ENCODE peak calls at places on chromosomes 3 and 15, in seven cellular contexts. One of them, this sample, is unnamed.

GRCh38 chr3:58001979-58002378 is 6.2 kb upstream of the FLNB start:
- DNase-seq in lower lobe of right lung: no peak
- DNase-seq in OCI-LY7: no peak
- DNase-seq in dorsolateral prefrontal cortex: no peak
- DNase-seq in transverse colon: no peak
- DNase-seq in IMR-90: no peak
- DNase-seq in GM23338: no peak
- DNase-seq in this sample: no peak

GRCh38 chr15:93253656-93254055 is 164.6 kb upstream of the RGMA start:
- DNase-seq in lower lobe of right lung: no peak
- DNase-seq in OCI-LY7: no peak
- DNase-seq in dorsolateral prefrontal cortex: no peak
- DNase-seq in transverse colon: no peak
- DNase-seq in IMR-90: no peak
- DNase-seq in GM23338: no peak
- DNase-seq in this sample: no peak

GRCh38 chr3:127473244-127474024 is 117.1 kb downstream of the TPRA1 start:
- DNase-seq in lower lobe of right lung: peak; percentile 46
- DNase-seq in OCI-LY7: peak; percentile 20
- DNase-seq in dorsolateral prefrontal cortex: no peak
- DNase-seq in transverse colon: no peak
- DNase-seq in IMR-90: no peak
- DNase-seq in GM23338: peak; percentile 90
- DNase-seq in this sample: peak; percentile 36

GRCh38 chr15:47717036-47717611 is at the start of gene SEMA6D:
- DNase-seq in lower lobe of right lung: peak; percentile 55
- DNase-seq in OCI-LY7: no peak
- DNase-seq in dorsolateral prefrontal cortex: peak; percentile 82
- DNase-seq in transverse colon: peak; percentile 72
- DNase-seq in IMR-90: peak; percentile 85
- DNase-seq in GM23338: peak; percentile 87
- DNase-seq in this sample: peak; percentile 88

GRCh38 chr3:54003136-54003535 is 111.5 kb upstream of the SELENOK start:
- DNase-seq in lower lobe of right lung: no peak
- DNase-seq in OCI-LY7: no peak
- DNase-seq in dorsolateral prefrontal cortex: no peak
- DNase-seq in transverse colon: no peak
- DNase-seq in IMR-90: no peak
- DNase-seq in GM23338: no peak
- DNase-seq in this sample: no peak

GRCh38 chr3:158737987-158738615 is 5.8 kb upstream of the RARRES1 start:
- DNase-seq in lower lobe of right lung: no peak
- DNase-seq in OCI-LY7: no peak
- DNase-seq in dorsolateral prefrontal cortex: no peak
- DNase-seq in transverse colon: no peak
- DNase-seq in IMR-90: peak; percentile 91
- DNase-seq in GM23338: no peak
- DNase-seq in this sample: no peak

GRCh38 chr15:39213385-39213840 is 367.5 kb upstream of the THBS1 start:
- DNase-seq in lower lobe of right lung: peak; percentile 57
- DNase-seq in OCI-LY7: no peak
- DNase-seq in dorsolateral prefrontal cortex: no peak
- DNase-seq in transverse colon: no peak
- DNase-seq in IMR-90: peak; percentile 99
- DNase-seq in GM23338: peak; percentile 97
- DNase-seq in this sample: no peak

GRCh38 chr3:28916713-28917499 is 364.0 kb upstream of the RBMS3 start:
- DNase-seq in lower lobe of right lung: peak; percentile 42
- DNase-seq in OCI-LY7: peak; percentile 2
- DNase-seq in dorsolateral prefrontal cortex: peak; percentile 11
- DNase-seq in transverse colon: peak; percentile 33
- DNase-seq in IMR-90: peak; percentile 65
- DNase-seq in GM23338: peak; percentile 76
- DNase-seq in this sample: peak; percentile 52

GRCh38 chr3:148062590-148062989 is 635.1 kb upstream of the AGTR1 start:
- DNase-seq in lower lobe of right lung: no peak
- DNase-seq in OCI-LY7: no peak
- DNase-seq in dorsolateral prefrontal cortex: no peak
- DNase-seq in transverse colon: no peak
- DNase-seq in IMR-90: no peak
- DNase-seq in GM23338: no peak
- DNase-seq in this sample: no peak

DNA sequence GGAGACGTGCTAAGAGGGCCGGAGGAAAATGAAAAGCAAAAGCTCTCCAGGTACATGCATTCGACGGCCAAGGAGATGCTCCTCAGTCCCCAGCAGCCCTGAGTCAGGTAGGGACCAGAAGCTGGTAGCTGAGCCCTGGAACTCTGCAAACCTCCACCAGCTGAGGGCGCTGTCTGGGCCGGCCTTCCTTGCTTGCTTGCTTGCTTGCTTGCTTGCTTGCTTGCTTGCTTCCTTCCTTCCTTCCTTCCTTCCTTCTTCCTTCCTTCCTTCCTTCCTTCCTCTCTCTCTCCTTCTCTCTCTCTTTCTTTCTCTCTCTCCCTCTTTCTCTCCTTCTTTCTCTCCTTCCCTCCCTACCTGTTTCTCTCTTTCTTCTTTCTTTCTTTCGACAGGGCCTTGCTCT is 94.6 kb upstream of the RASGRF1 start:
- DNase-seq in lower lobe of right lung: no peak
- DNase-seq in OCI-LY7: peak; percentile 21
- DNase-seq in dorsolateral prefrontal cortex: no peak
- DNase-seq in transverse colon: no peak
- DNase-seq in IMR-90: no peak
- DNase-seq in GM23338: peak; percentile 65
- DNase-seq in this sample: peak; percentile 35
- TF ChIP-seq CTCF in lower lobe of right lung: no peak
- TF ChIP-seq CTCF in OCI-LY7: peak; percentile 44
- TF ChIP-seq CTCF in dorsolateral prefrontal cortex: no peak
- TF ChIP-seq CTCF in transverse colon: no peak
- TF ChIP-seq CTCF in IMR-90: peak; percentile 23
- TF ChIP-seq CTCF in GM23338: peak; percentile 54
- TF ChIP-seq CTCF in this sample: no peak

GRCh38 chr15:70436428-70436827 is 326.9 kb downstream of the UACA start:
- DNase-seq in lower lobe of right lung: no peak
- DNase-seq in OCI-LY7: no peak
- DNase-seq in dorsolateral prefrontal cortex: no peak
- DNase-seq in transverse colon: no peak
- DNase-seq in IMR-90: no peak
- DNase-seq in GM23338: no peak
- DNase-seq in this sample: no peak

GRCh38 chr15:70437089-70437488 is 326.3 kb downstream of the UACA start:
- DNase-seq in lower lobe of right lung: no peak
- DNase-seq in OCI-LY7: no peak
- DNase-seq in dorsolateral prefrontal cortex: no peak
- DNase-seq in transverse colon: no peak
- DNase-seq in IMR-90: no peak
- DNase-seq in GM23338: no peak
- DNase-seq in this sample: no peak

GRCh38 chr15:70439304-70439877 is 324.0 kb downstream of the UACA start:
- DNase-seq in lower lobe of right lung: no peak
- DNase-seq in OCI-LY7: no peak
- DNase-seq in dorsolateral prefrontal cortex: no peak
- DNase-seq in transverse colon: no peak
- DNase-seq in IMR-90: no peak
- DNase-seq in GM23338: no peak
- DNase-seq in this sample: no peak

GRCh38 chr15:70438776-70439175 is 324.6 kb downstream of the UACA start:
- DNase-seq in lower lobe of right lung: no peak
- DNase-seq in OCI-LY7: no peak
- DNase-seq in dorsolateral prefrontal cortex: no peak
- DNase-seq in transverse colon: no peak
- DNase-seq in IMR-90: no peak
- DNase-seq in GM23338: no peak
- DNase-seq in this sample: no peak

GRCh38 chr15:70437882-70438331 is 325.5 kb downstream of the UACA start:
- DNase-seq in lower lobe of right lung: no peak
- DNase-seq in OCI-LY7: no peak
- DNase-seq in dorsolateral prefrontal cortex: no peak
- DNase-seq in transverse colon: no peak
- DNase-seq in IMR-90: no peak
- DNase-seq in GM23338: no peak
- DNase-seq in this sample: no peak
- TF ChIP-seq CTCF in lower lobe of right lung: no peak
- TF ChIP-seq CTCF in OCI-LY7: no peak
- TF ChIP-seq CTCF in dorsolateral prefrontal cortex: no peak
- TF ChIP-seq CTCF in transverse colon: no peak
- TF ChIP-seq CTCF in IMR-90: no peak
- TF ChIP-seq CTCF in GM23338: no peak
- TF ChIP-seq CTCF in this sample: no peak

GRCh38 chr3:114640126-114640525 is 346.3 kb downstream of the TIGIT start:
- DNase-seq in lower lobe of right lung: no peak
- DNase-seq in OCI-LY7: no peak
- DNase-seq in dorsolateral prefrontal cortex: no peak
- DNase-seq in transverse colon: no peak
- DNase-seq in IMR-90: no peak
- DNase-seq in GM23338: peak; percentile 42
- DNase-seq in this sample: no peak
- TF ChIP-seq CTCF in lower lobe of right lung: no peak
- TF ChIP-seq CTCF in OCI-LY7: no peak
- TF ChIP-seq CTCF in dorsolateral prefrontal cortex: no peak
- TF ChIP-seq CTCF in transverse colon: no peak
- TF ChIP-seq CTCF in IMR-90: no peak
- TF ChIP-seq CTCF in GM23338: no peak
- TF ChIP-seq CTCF in this sample: no peak

DNA sequence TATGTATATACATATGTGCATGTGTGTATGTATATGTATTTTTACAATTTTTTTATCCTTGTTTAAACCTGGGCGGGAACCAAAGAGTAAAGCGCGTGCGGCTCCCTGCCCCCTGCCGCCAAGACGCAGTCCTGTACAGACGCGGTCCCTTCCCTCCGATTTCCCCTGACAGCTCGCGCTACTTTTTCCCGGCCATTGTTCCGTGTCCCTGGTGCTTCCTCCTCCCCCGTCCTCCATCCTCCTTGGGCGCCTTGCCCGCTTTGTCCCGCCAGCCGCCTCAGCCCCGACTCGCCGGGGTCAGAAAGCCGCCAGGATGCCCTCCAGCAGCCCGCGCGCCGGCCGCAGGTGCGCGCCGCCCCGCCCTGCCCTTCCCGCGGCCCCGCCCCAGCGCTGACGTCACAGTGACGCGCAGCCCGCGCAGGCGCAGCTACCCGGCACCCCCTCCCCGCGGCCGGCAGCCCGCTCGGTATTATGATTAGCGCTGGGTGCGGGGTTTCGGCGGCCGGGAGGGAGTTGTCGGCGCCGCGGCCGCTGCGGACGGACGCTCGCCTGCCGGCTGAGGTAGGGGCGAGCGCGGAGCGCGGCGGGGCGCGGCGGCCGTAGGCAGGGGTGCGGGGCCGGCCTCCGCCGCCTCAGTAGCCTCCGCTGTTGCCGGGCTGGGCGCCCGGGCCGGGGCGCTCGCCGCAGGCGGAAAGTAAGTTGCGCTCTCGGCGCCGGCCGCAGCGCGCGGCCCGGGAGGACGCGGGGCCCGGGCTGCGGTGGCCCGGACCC is at the start of gene SNRK:
- DNase-seq in lower lobe of right lung: peak; percentile 90
- DNase-seq in OCI-LY7: peak; percentile 85
- DNase-seq in dorsolateral prefrontal cortex: peak; percentile 89
- DNase-seq in transverse colon: peak; percentile 94
- DNase-seq in IMR-90: peak; percentile 64
- DNase-seq in GM23338: peak; percentile 85
- DNase-seq in this sample: peak; percentile 98
- TF ChIP-seq CTCF in lower lobe of right lung: peak; percentile 49
- TF ChIP-seq CTCF in OCI-LY7: peak; percentile 36
- TF ChIP-seq CTCF in dorsolateral prefrontal cortex: peak; percentile 41
- TF ChIP-seq CTCF in transverse colon: peak; percentile 27
- TF ChIP-seq CTCF in IMR-90: peak; percentile 26
- TF ChIP-seq CTCF in GM23338: no peak
- TF ChIP-seq CTCF in this sample: no peak

DNA sequence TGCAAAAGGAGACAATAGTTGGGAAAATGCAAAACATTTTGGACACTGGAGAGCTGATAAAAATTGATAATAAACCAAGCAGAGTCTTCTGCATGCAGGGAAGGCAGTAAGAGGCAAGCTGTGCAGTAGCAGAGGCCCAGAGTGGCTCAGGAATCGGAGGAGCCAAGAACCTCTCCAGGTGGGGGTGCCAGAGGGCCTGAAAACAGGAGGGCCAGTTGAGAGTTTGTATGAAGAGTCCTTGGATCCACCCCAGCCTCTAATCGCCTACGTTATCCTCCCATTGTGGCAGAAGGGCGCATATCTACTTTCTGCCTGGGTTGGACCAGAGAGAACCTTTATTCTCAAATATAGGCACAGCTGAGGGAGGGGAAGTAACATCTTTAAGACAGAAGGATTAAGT is 48.9 kb upstream of the RBP1 start:
- DNase-seq in lower lobe of right lung: no peak
- DNase-seq in OCI-LY7: no peak
- DNase-seq in dorsolateral prefrontal cortex: no peak
- DNase-seq in transverse colon: no peak
- DNase-seq in IMR-90: no peak
- DNase-seq in GM23338: peak; percentile 86
- DNase-seq in this sample: peak; percentile 51
- TF ChIP-seq CTCF in lower lobe of right lung: no peak
- TF ChIP-seq CTCF in OCI-LY7: no peak
- TF ChIP-seq CTCF in dorsolateral prefrontal cortex: no peak
- TF ChIP-seq CTCF in transverse colon: no peak
- TF ChIP-seq CTCF in IMR-90: no peak
- TF ChIP-seq CTCF in GM23338: peak; percentile 54
- TF ChIP-seq CTCF in this sample: no peak

DNA sequence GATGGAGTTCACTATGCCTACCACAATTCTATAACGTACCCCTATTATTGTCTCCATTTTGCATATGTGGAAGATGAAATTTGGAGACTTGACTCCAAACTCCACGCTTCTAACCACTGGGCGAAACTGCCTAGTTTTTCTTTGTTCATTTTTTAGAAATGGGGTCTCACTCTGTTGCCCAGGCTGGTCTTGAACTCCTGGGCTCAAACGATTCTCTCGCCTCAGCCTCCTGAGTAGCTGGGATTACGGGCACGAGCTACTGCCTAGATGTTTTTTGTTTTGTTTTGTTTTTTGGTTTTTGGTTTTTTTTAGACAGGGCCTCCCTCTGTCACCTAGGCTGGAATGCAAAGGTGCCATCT is 584 bp upstream of the RPL32 start:
- DNase-seq in lower lobe of right lung: no peak
- DNase-seq in OCI-LY7: no peak
- DNase-seq in dorsolateral prefrontal cortex: no peak
- DNase-seq in transverse colon: no peak
- DNase-seq in IMR-90: no peak
- DNase-seq in GM23338: no peak
- DNase-seq in this sample: no peak
- TF ChIP-seq CTCF in lower lobe of right lung: no peak
- TF ChIP-seq CTCF in OCI-LY7: peak; percentile 21
- TF ChIP-seq CTCF in dorsolateral prefrontal cortex: no peak
- TF ChIP-seq CTCF in transverse colon: no peak
- TF ChIP-seq CTCF in IMR-90: no peak
- TF ChIP-seq CTCF in GM23338: no peak
- TF ChIP-seq CTCF in this sample: no peak

GRCh38 chr3:128482857-128483656 is 9.9 kb downstream of the GATA2 start:
- DNase-seq in lower lobe of right lung: peak; percentile 47
- DNase-seq in OCI-LY7: no peak
- DNase-seq in dorsolateral prefrontal cortex: no peak
- DNase-seq in transverse colon: no peak
- DNase-seq in IMR-90: peak; percentile 84
- DNase-seq in GM23338: peak; percentile 57
- DNase-seq in this sample: peak; percentile 69
- TF ChIP-seq CTCF in lower lobe of right lung: no peak
- TF ChIP-seq CTCF in OCI-LY7: peak; percentile 27
- TF ChIP-seq CTCF in dorsolateral prefrontal cortex: no peak
- TF ChIP-seq CTCF in transverse colon: no peak
- TF ChIP-seq CTCF in IMR-90: peak; percentile 27
- TF ChIP-seq CTCF in GM23338: no peak
- TF ChIP-seq CTCF in this sample: no peak

GRCh38 chr15:23857028-23857641 is 170.0 kb upstream of the NDN start:
- DNase-seq in lower lobe of right lung: peak; percentile 48
- DNase-seq in OCI-LY7: no peak
- DNase-seq in dorsolateral prefrontal cortex: peak; percentile 37
- DNase-seq in transverse colon: peak; percentile 50
- DNase-seq in IMR-90: peak; percentile 22
- DNase-seq in GM23338: peak; percentile 91
- DNase-seq in this sample: peak; percentile 60
- TF ChIP-seq CTCF in lower lobe of right lung: peak; percentile 48
- TF ChIP-seq CTCF in OCI-LY7: peak; percentile 67
- TF ChIP-seq CTCF in dorsolateral prefrontal cortex: peak; percentile 71
- TF ChIP-seq CTCF in transverse colon: peak; percentile 47
- TF ChIP-seq CTCF in IMR-90: peak; percentile 53
- TF ChIP-seq CTCF in GM23338: peak; percentile 89
- TF ChIP-seq CTCF in this sample: peak; percentile 58